ENCODE peak calls at places on chromosomes 12 and 14, in seven cellular contexts. J is hepatic stellate cell; R is fibroblast of the aortic adventitia; S is substantia nigra; M is fibroblast of lung; G is activated CD4-positive, CD25-positive, alpha-beta regulatory T cell treated with anti-CD3 and anti-CD28 coated beads, Interleukin-2, amount 50 U/mL, for 72 hours; O is fibroblast of mammary gland. U is an unnamed sample.

GRCh38 chr12:48996794-48997718 is 2.1 kb downstream of the DDN start:
- DNase-seq in J (peak; percentile 91), R (peak; percentile 55), S (peak; percentile 38), M (peak; percentile 60), G (no peak), O (peak; percentile 57), U (peak; percentile 40)

GRCh38 chr12:52063081-52063985 is 6.4 kb upstream of the ATG101 start:
- DNase-seq in J (no peak), R (no peak), S (no peak), M (no peak), G (no peak), O (no peak), U (no peak)

GRCh38 chr14:30518867-30519266 is 40.1 kb upstream of the G2E3 start:
- DNase-seq in J (no peak), R (no peak), S (no peak), M (no peak), G (no peak), O (no peak), U (no peak)

GRCh38 chr14:32897724-32898064 is 41.0 kb upstream of the NPAS3 start:
- DNase-seq in J (no peak), R (no peak), S (no peak), M (no peak), G (no peak), O (no peak), U (no peak)

GRCh38 chr12:120496353-120497340 is 734 bp downstream of the DYNLL1 start:
- DNase-seq in J (peak; percentile 73), R (peak; percentile 48), S (peak; percentile 50), M (peak; percentile 61), G (peak; percentile 39), O (peak; percentile 65), U (peak; percentile 51)

GRCh38 chr12:114690267-114691135 is 6.5 kb upstream of the TBX3 start:
- DNase-seq in J (no peak), R (no peak), S (no peak), M (no peak), G (no peak), O (no peak), U (no peak)

GRCh38 chr12:6062427-6063378 is 61.8 kb downstream of the VWF start:
- DNase-seq in J (peak; percentile 81), R (peak; percentile 58), S (peak; percentile 43), M (peak; percentile 34), G (peak; percentile 63), O (peak; percentile 44), U (peak; percentile 4)

GRCh38 chr12:106672308-106673085 is 89.7 kb downstream of the RFX4 start:
- DNase-seq in J (no peak), R (no peak), S (no peak), M (no peak), G (no peak), O (no peak), U (no peak)

GRCh38 chr12:127150028-127150427 is 1116.9 kb upstream of the TMEM132C start:
- DNase-seq in J (no peak), R (no peak), S (no peak), M (no peak), G (no peak), O (no peak), U (no peak)

GRCh38 chr12:53060721-53061276 is 10.9 kb downstream of the TNS2 start:
- DNase-seq in J (no peak), R (no peak), S (no peak), M (no peak), G (no peak), O (no peak), U (peak; percentile 68)

GRCh38 chr14:104187931-104188726 is 49.7 kb downstream of the KIF26A start:
- DNase-seq in J (no peak), R (no peak), S (no peak), M (no peak), G (no peak), O (no peak), U (no peak)

GRCh38 chr14:101714394-101714793 is 47.1 kb upstream of the PPP2R5C start:
- DNase-seq in J (no peak), R (no peak), S (no peak), M (no peak), G (no peak), O (no peak), U (no peak)

GRCh38 chr12:46847001-46847400 is 21.2 kb upstream of the SLC38A4 start:
- DNase-seq in J (no peak), R (no peak), S (no peak), M (no peak), G (no peak), O (no peak), U (no peak)

GRCh38 chr12:88510841-88511240 is 69.4 kb downstream of the KITLG start:
- DNase-seq in J (no peak), R (no peak), S (no peak), M (no peak), G (no peak), O (no peak), U (no peak)

U was measured in NCI-H1092 treated with DMSO at 0.1 percent for 48 hours.